ENCODE peak calls at places on chromosomes 7 and 10, in seven cellular contexts. R is posterior vena cava; X is activated CD4-positive, alpha-beta T cell treated with anti-CD3 and anti-CD28 coated beads, Interleukin-2, amount 50 U/mL, for 4 hours; W is EH; C is EL; M is fibroblast of pulmonary artery; V is NCI-H1436. J is an unnamed sample.

GRCh38 chr7:92134271-92135099 is at the start of gene CYP51A1:
- DNase-seq in R (peak), X (peak), W (peak), C (peak), M (peak), V (peak), J (peak)

GRCh38 chr10:60224129-60224705 is 165.5 kb downstream of the ANK3 start:
- DNase-seq in R (no peak), X (no peak), W (no peak), C (no peak), M (no peak), V (no peak), J (no peak)

GRCh38 chr7:157964521-157964920 is 623.1 kb downstream of the PTPRN2 start:
- DNase-seq in R (no peak), X (no peak), W (no peak), C (no peak), M (no peak), V (no peak), J (no peak)

GRCh38 chr7:32785365-32785764 is 106.2 kb downstream of the KBTBD2 start:
- DNase-seq in R (no peak), X (no peak), W (no peak), C (no peak), M (no peak), V (no peak), J (no peak)

GRCh38 chr7:36232971-36233550 is 80.0 kb downstream of the EEPD1 start:
- DNase-seq in R (no peak), X (no peak), W (no peak), C (no peak), M (no peak), V (no peak), J (no peak)

GRCh38 chr7:151251328-151251925 is 2.9 kb upstream of the SMARCD3 start:
- DNase-seq in R (no peak), X (no peak), W (peak), C (peak), M (peak), V (peak), J (peak)

GRCh38 chr7:135204271-135204872 is 7.0 kb downstream of the WDR91 start:
- DNase-seq in R (no peak), X (no peak), W (peak), C (peak), M (peak), V (no peak), J (no peak)

GRCh38 chr7:47539398-47540052 is 42.4 kb downstream of the TNS3 start:
- DNase-seq in R (peak), X (no peak), W (peak), C (peak), M (no peak), V (no peak), J (no peak)

GRCh38 chr10:88923525-88923924 is 29.0 kb downstream of the ACTA2 start:
- DNase-seq in R (no peak), X (no peak), W (peak), C (no peak), M (no peak), V (no peak), J (no peak)

GRCh38 chr7:149854611-149855367 is 16.6 kb downstream of the ZNF862 start:
- DNase-seq in R (no peak), X (no peak), W (peak), C (peak), M (peak), V (peak), J (peak)

GRCh38 chr7:34013421-34013820 is 108.1 kb downstream of the BMPER start:
- DNase-seq in R (no peak), X (no peak), W (peak), C (no peak), M (no peak), V (no peak), J (no peak)

GRCh38 chr10:84424731-84425165 is 96.4 kb downstream of the CCSER2 start:
- DNase-seq in R (peak), X (no peak), W (peak), C (peak), M (peak), V (no peak), J (no peak)

GRCh38 chr10:124003070-124003419 is 90.4 kb downstream of the CHST15 start:
- DNase-seq in R (peak), X (no peak), W (no peak), C (no peak), M (no peak), V (no peak), J (no peak)

GRCh38 chr10:1968257-1969025 is 231.1 kb upstream of the ADARB2 start:
- DNase-seq in R (no peak), X (no peak), W (no peak), C (no peak), M (no peak), V (no peak), J (no peak)

GRCh38 chr10:44933117-44933450 is 21.9 kb downstream of the TMEM72 start:
- DNase-seq in R (no peak), X (no peak), W (no peak), C (no peak), M (no peak), V (no peak), J (no peak)

GRCh38 chr7:69603937-69604494 is 5.7 kb downstream of the AUTS2 start:
- DNase-seq in R (no peak), X (no peak), W (no peak), C (no peak), M (no peak), V (no peak), J (no peak)

GRCh38 chr10:44972874-44973306 is 5.7 kb downstream of the DEPP1 start:
- DNase-seq in R (peak), X (no peak), W (no peak), C (no peak), M (no peak), V (no peak), J (no peak)

GRCh38 chr7:6159097-6159483 is 113.3 kb downstream of the CYTH3 start:
- DNase-seq in R (peak), X (no peak), W (peak), C (peak), M (no peak), V (no peak), J (no peak)

GRCh38 chr10:2201534-2202104 is 464.3 kb upstream of the ADARB2 start:
- DNase-seq in R (no peak), X (no peak), W (no peak), C (no peak), M (no peak), V (no peak), J (no peak)

GRCh38 chr7:43868181-43868580 is 1.1 kb downstream of the MRPS24 start:
- DNase-seq in R (no peak), X (no peak), W (no peak), C (no peak), M (no peak), V (no peak), J (no peak)

GRCh38 chr10:31536297-31536696 is 217.3 kb downstream of the ZEB1 start:
- DNase-seq in R (no peak), X (no peak), W (no peak), C (no peak), M (peak), V (no peak), J (no peak)

GRCh38 chr10:44425466-44425865 is 40.6 kb upstream of the CXCL12 start:
- DNase-seq in R (no peak), X (no peak), W (no peak), C (no peak), M (no peak), V (no peak), J (no peak)

GRCh38 chr10:93600861-93601773 is at the start of gene RBP4:
- DNase-seq in R (no peak), X (no peak), W (peak), C (peak), M (peak), V (no peak), J (no peak)

GRCh38 chr7:157679607-157680006 is 342.8 kb downstream of the DNAJB6 start:
- DNase-seq in R (peak), X (no peak), W (no peak), C (no peak), M (no peak), V (no peak), J (no peak)

J was measured in NCI-H524 treated with DMSO at 0.1 percent for 48 hours.